ENCODE peak calls at places on chromosomes 16 and 17, in six cellular contexts. One of them, this sample, is unnamed.

GRCh38 chr17:65990593-65990992 is 201.3 kb downstream of the CEP112 start:
- DNase-seq in T-helper 1 cell: no peak
- DNase-seq in globus pallidus: no peak
- DNase-seq in OCI-LY7: no peak
- DNase-seq in NCI-H226: no peak
- DNase-seq in NCI-H1930: no peak
- DNase-seq in this sample: peak; percentile 4

GRCh38 chr16:72832640-72833039 is 215.3 kb downstream of the ZFHX3 start:
- DNase-seq in T-helper 1 cell: peak; percentile 21
- DNase-seq in globus pallidus: peak; percentile 65
- DNase-seq in OCI-LY7: peak; percentile 55
- DNase-seq in NCI-H226: peak; percentile 45
- DNase-seq in NCI-H1930: peak; percentile 33
- DNase-seq in this sample: peak; percentile 84

GRCh38 chr16:68086336-68086821 is 1.2 kb downstream of the NFATC3 start:
- DNase-seq in NCI-H226: no peak
- DNase-seq in NCI-H1930: no peak
- DNase-seq in T-helper 1 cell: no peak
- DNase-seq in OCI-LY7: no peak
- DNase-seq in globus pallidus: peak; percentile 34
- DNase-seq in this sample: no peak

GRCh38 chr16:82699711-82700495 is 73.1 kb downstream of the CDH13 start:
- DNase-seq in globus pallidus: peak; percentile 78
- DNase-seq in OCI-LY7: no peak
- DNase-seq in NCI-H226: no peak
- DNase-seq in T-helper 1 cell: no peak
- DNase-seq in NCI-H1930: no peak
- DNase-seq in this sample: peak; percentile 57

GRCh38 chr16:85390511-85391174 is 222.5 kb upstream of the GSE1 start:
- DNase-seq in OCI-LY7: no peak
- DNase-seq in NCI-H226: peak; percentile 99
- DNase-seq in NCI-H1930: no peak
- DNase-seq in globus pallidus: no peak
- DNase-seq in T-helper 1 cell: no peak
- DNase-seq in this sample: no peak

GRCh38 chr16:23941963-23942564 is 106.3 kb downstream of the PRKCB start:
- DNase-seq in T-helper 1 cell: no peak
- DNase-seq in OCI-LY7: no peak
- DNase-seq in NCI-H226: no peak
- DNase-seq in NCI-H1930: no peak
- DNase-seq in globus pallidus: no peak
- DNase-seq in this sample: peak; percentile 53

GRCh38 chr17:82399030-82399429 is 19.1 kb upstream of the HEXD start:
- DNase-seq in NCI-H226: no peak
- DNase-seq in T-helper 1 cell: no peak
- DNase-seq in OCI-LY7: no peak
- DNase-seq in NCI-H1930: no peak
- DNase-seq in globus pallidus: no peak
- DNase-seq in this sample: peak; percentile 66

GRCh38 chr17:66423436-66423922 is 121.1 kb downstream of the PRKCA start:
- DNase-seq in T-helper 1 cell: no peak
- DNase-seq in globus pallidus: no peak
- DNase-seq in NCI-H1930: no peak
- DNase-seq in OCI-LY7: no peak
- DNase-seq in NCI-H226: no peak
- DNase-seq in this sample: peak; percentile 27

GRCh38 chr16:84851192-84852127 is 31.7 kb downstream of the CRISPLD2 start:
- DNase-seq in globus pallidus: no peak
- DNase-seq in NCI-H226: peak; percentile 97
- DNase-seq in NCI-H1930: no peak
- DNase-seq in OCI-LY7: no peak
- DNase-seq in T-helper 1 cell: no peak
- DNase-seq in this sample: peak; percentile 46

GRCh38 chr16:86772231-86772510 is 193.8 kb downstream of the FOXL1 start:
- DNase-seq in NCI-H1930: no peak
- DNase-seq in T-helper 1 cell: no peak
- DNase-seq in globus pallidus: no peak
- DNase-seq in OCI-LY7: no peak
- DNase-seq in NCI-H226: no peak
- DNase-seq in this sample: no peak

GRCh38 chr17:76473541-76473985 is 6.2 kb downstream of the AANAT start:
- DNase-seq in NCI-H226: no peak
- DNase-seq in T-helper 1 cell: no peak
- DNase-seq in globus pallidus: no peak
- DNase-seq in NCI-H1930: no peak
- DNase-seq in OCI-LY7: no peak
- DNase-seq in this sample: no peak

GRCh38 chr17:2482218-2482617 is 29.5 kb downstream of the METTL16 start:
- DNase-seq in NCI-H226: no peak
- DNase-seq in T-helper 1 cell: no peak
- DNase-seq in globus pallidus: no peak
- DNase-seq in NCI-H1930: no peak
- DNase-seq in OCI-LY7: no peak
- DNase-seq in this sample: no peak

GRCh38 chr16:46974352-46974751 is 878 bp upstream of the DNAJA2 start:
- DNase-seq in T-helper 1 cell: no peak
- DNase-seq in globus pallidus: peak; percentile 5
- DNase-seq in NCI-H1930: no peak
- DNase-seq in OCI-LY7: peak; percentile 70
- DNase-seq in NCI-H226: no peak
- DNase-seq in this sample: no peak

This sample was measured in Ammon's horn.